ENCODE peak calls at places on chromosomes 3 and 15, in seven cellular contexts. T, V, D, F, A, G and X are unnamed samples.

GRCh38 chr3:51947215-51947900 is 5.2 kb downstream of the PARP3 start:
- DNase-seq in G (no peak), D (no peak), A (no peak), T (no peak), F (no peak), V (no peak), X (no peak)

GRCh38 chr3:17494117-17494809 is 248.2 kb downstream of the TBC1D5 start:
- DNase-seq in G (no peak), F (no peak), D (no peak), V (peak; percentile 79), A (no peak), T (no peak), X (no peak)

GRCh38 chr3:65945480-65945879 is 93.2 kb downstream of the MAGI1 start:
- DNase-seq in V (no peak), A (peak; percentile 16), F (no peak), D (peak; percentile 27), G (no peak), T (no peak), X (no peak)

GRCh38 chr3:45760878-45761711 is 35.2 kb downstream of the SLC6A20 start:
- DNase-seq in G (no peak), T (peak; percentile 48), V (peak; percentile 63), F (peak; percentile 62), A (peak; percentile 76), D (no peak), X (peak; percentile 43)

GRCh38 chr3:123069021-123069381 is 2.2 kb downstream of the PDIA5 start:
- DNase-seq in F (no peak), A (no peak), G (no peak), D (no peak), T (no peak), V (no peak), X (no peak)

GRCh38 chr3:15010664-15011063 is 54.5 kb downstream of the MRPS25 start:
- DNase-seq in V (no peak), D (no peak), F (no peak), G (no peak), T (no peak), A (peak; percentile 11), X (no peak)

GRCh38 chr15:40859206-40859851 is 14.7 kb downstream of the RHOV start:
- DNase-seq in F (peak; percentile 87), G (peak; percentile 62), D (peak; percentile 67), A (peak; percentile 68), V (peak; percentile 81), T (peak; percentile 73), X (no peak)

GRCh38 chr15:95495033-95495541 is 835.4 kb upstream of the NR2F2 start:
- DNase-seq in G (no peak), A (no peak), T (no peak), F (no peak), V (peak; percentile 78), D (no peak), X (no peak)

GRCh38 chr15:37995461-37996347 is 61.3 kb downstream of the TMCO5A start:
- DNase-seq in G (no peak), F (no peak), D (no peak), T (peak; percentile 58), A (peak; percentile 75), V (no peak), X (peak; percentile 50)

GRCh38 chr3:123161167-123161566 is 40.6 kb upstream of the SEC22A start:
- DNase-seq in F (no peak), D (no peak), A (no peak), V (no peak), G (no peak), T (no peak), X (no peak)

GRCh38 chr3:184459355-184459754 is 79.5 kb downstream of the CHRD start:
- DNase-seq in T (peak; percentile 95), A (peak; percentile 84), D (no peak), V (no peak), G (no peak), F (no peak), X (peak; percentile 28)

GRCh38 chr15:68334661-68335124 is 57.1 kb downstream of the FEM1B start:
- DNase-seq in A (peak; percentile 45), T (no peak), G (no peak), V (peak; percentile 88), D (no peak), F (no peak), X (peak; percentile 61)

GRCh38 chr3:51311055-51311454 is 74.0 kb upstream of the MANF start:
- DNase-seq in A (peak; percentile 33), T (peak; percentile 31), G (no peak), D (no peak), F (no peak), V (no peak), X (no peak)

GRCh38 chr3:14369675-14370669 is 32.4 kb upstream of the SLC6A6 start:
- DNase-seq in A (no peak), G (no peak), F (peak; percentile 65), V (no peak), T (no peak), D (no peak), X (no peak)

GRCh38 chr15:39404767-39405173 is 176.1 kb upstream of the THBS1 start:
- DNase-seq in T (no peak), D (no peak), A (peak; percentile 95), F (no peak), G (no peak), V (no peak), X (peak; percentile 100)

GRCh38 chr15:96232335-96232734 is 98.2 kb upstream of the NR2F2 start:
- DNase-seq in G (no peak), A (no peak), V (no peak), D (no peak), T (no peak), F (no peak), X (no peak)

GRCh38 chr3:121481116-121481895 is 64.5 kb downstream of the POLQ start:
- DNase-seq in T (no peak), A (peak; percentile 68), D (no peak), V (no peak), G (no peak), F (no peak), X (no peak)

GRCh38 chr15:40063563-40064011 is 24.6 kb upstream of the SRP14 start:
- DNase-seq in G (no peak), A (peak; percentile 50), T (no peak), V (no peak), F (no peak), D (no peak), X (no peak)

GRCh38 chr3:60046212-60046611 is 996.4 kb upstream of the CFAP20DC start:
- DNase-seq in A (no peak), G (no peak), F (no peak), D (no peak), V (no peak), T (no peak), X (no peak)

GRCh38 chr15:84826369-84826823 is 9.2 kb downstream of the ALPK3 start:
- DNase-seq in T (no peak), G (no peak), D (no peak), V (peak; percentile 61), F (peak; percentile 52), A (no peak), X (no peak)

GRCh38 chr3:45689787-45690145 is 570 bp downstream of the SACM1L start:
- DNase-seq in A (no peak), G (no peak), F (peak; percentile 34), D (no peak), T (peak; percentile 55), V (no peak), X (no peak)

DNA sequence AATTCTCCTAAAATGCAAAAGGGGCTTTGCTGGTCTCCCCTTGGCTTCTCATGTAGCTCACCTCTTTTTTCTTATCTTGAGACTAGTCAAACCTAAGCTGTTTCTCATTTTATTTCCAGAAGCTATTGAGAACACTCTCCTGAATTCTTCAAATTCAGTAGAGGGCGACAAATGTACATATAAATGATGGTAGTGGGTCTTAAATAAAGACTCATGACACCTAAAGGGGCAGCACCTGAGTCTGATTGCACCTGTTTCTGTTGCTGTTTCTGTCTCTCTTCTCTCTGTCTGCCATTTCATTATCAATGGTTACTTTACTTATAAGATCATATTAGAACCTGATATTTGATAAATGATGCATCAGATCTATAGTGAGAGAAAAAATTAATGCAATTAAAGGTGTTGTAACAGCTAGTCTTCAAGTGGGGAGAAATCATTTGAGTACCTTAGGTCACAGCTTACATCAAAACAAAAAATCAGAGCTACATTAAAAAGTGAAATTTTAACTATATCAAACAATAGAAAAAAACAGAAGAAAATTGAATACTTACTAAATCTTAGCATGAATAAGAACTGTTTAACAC is 7.0 kb downstream of the ADIPOQ start:
- DNase-seq in T (peak; percentile 74), G (no peak), D (no peak), F (no peak), V (no peak), A (peak; percentile 38), X (no peak)
- TF ChIP-seq CTCF in T (peak; percentile 20), G (peak; percentile 73), D (peak; percentile 43), F (peak; percentile 33), V (peak; percentile 34), A (peak; percentile 42), X (peak; percentile 6)

GRCh38 chr3:188507244-188507720 is 353.3 kb downstream of the LPP start:
- DNase-seq in V (no peak), F (no peak), T (peak; percentile 83), D (no peak), G (no peak), A (peak; percentile 97), X (peak; percentile 91)
- H3K4me3 ChIP-seq in V (no peak overlapping the region), F (no peak overlapping the region), T (no peak overlapping the region), D (no peak overlapping the region), G (no peak overlapping the region), A (no peak overlapping the region), X (no peak overlapping the region)

GRCh38 chr3:179768080-179768479 is 115.2 kb downstream of the USP13 start:
- DNase-seq in A (peak; percentile 70), T (peak; percentile 43), D (no peak), G (no peak), V (no peak), F (no peak), X (peak; percentile 42)
- TF ChIP-seq CTCF in A (peak; percentile 70), T (peak; percentile 37), D (peak; percentile 23), G (no peak), V (no peak), F (no peak), X (peak; percentile 80)

DNA sequence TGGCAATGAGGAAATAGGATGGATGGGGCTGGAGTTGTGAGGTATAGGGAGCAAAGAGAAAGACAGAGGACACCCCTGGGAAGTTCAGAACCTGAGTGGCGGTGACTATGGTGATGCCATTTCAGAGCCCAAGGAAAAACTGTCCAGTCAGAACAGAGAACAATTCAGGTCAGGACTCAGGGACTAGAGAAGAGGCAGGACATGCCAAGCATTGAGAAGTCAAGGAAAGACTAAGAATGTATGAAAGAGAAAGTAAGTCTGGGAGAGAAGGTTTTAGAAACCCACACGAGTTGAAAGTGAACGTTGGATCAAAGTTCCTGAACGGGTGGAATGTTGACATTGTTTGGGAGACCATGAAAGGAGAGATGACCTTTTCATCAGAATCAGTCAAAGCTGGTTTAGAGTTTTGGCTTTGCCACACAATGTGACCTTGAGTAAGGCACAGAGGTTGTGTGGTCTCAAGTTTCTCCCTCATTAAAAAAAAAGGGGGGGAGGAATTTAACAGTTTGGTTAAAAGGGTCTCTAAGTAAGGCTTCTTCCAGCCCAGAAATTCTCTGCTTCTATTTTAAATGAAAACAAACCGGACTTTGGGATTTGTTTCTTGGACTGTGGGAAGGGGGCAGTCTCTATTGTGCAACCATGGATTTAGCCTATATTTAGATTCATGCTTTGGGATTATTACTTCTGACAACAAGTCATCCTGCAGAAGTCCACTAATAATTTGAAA is 315.8 kb upstream of the TBL1XR1 start:
- DNase-seq in F (no peak), G (no peak), V (no peak), D (no peak), T (no peak), A (no peak), X (no peak)
- H3K4me3 ChIP-seq in F (no peak overlapping the region), G (no peak overlapping the region), V (no peak overlapping the region), D (no peak overlapping the region), T (no peak overlapping the region), A (no peak overlapping the region), X (no peak overlapping the region)